ENCODE peak calls at places on chromosomes 12 and 14, in four cellular contexts. S is amniotic stem cell; H is activated T-cell treated with anti-CD3 and anti-CD28 coated beads, Interleukin-2, amount 50 U/mL, for 72 hours; J is NCI-H1105 treated with DMSO at 0.1 percent for 48 hours. K is an unnamed sample.

GRCh38 chr14:105411017-105411941 is 8.3 kb upstream of the MTA1 start:
- DNase-seq in S (no peak), H (peak), J (peak), K (peak)

GRCh38 chr12:2391740-2392341 is 339.1 kb downstream of the CACNA1C start:
- DNase-seq in S (no peak), H (no peak), J (no peak), K (no peak)

GRCh38 chr12:132986885-132987225 is 688 bp downstream of the ZNF26 start:
- DNase-seq in S (no peak), H (no peak), J (no peak), K (peak)

GRCh38 chr12:107359382-107359781 is 266.0 kb upstream of the CRY1 start:
- DNase-seq in S (no peak), H (no peak), J (no peak), K (peak)

GRCh38 chr12:62931481-62931880 is 3.5 kb downstream of the PPM1H start:
- DNase-seq in S (no peak), H (no peak), J (no peak), K (no peak)

GRCh38 chr12:53733051-53733812 is 6.0 kb upstream of the CALCOCO1 start:
- DNase-seq in S (no peak), H (no peak), J (no peak), K (peak)

GRCh38 chr14:24958271-24958670 is 91.7 kb downstream of the STXBP6 start:
- DNase-seq in S (peak), H (no peak), J (no peak), K (no peak)

GRCh38 chr12:29754235-29755189 is 29.2 kb downstream of the TMTC1 start:
- DNase-seq in S (no peak), H (no peak), J (peak), K (no peak)

GRCh38 chr14:90666571-90666970 is 149.7 kb downstream of the TTC7B start:
- DNase-seq in S (no peak), H (no peak), J (no peak), K (no peak)

GRCh38 chr14:76985540-76986260 is 42.8 kb downstream of the IRF2BPL start:
- DNase-seq in S (no peak), H (no peak), J (no peak), K (no peak)

GRCh38 chr14:63713058-63713457 is 14.8 kb downstream of the SGPP1 start:
- DNase-seq in S (no peak), H (no peak), J (no peak), K (no peak)

GRCh38 chr12:102879144-102879763 is 37.8 kb downstream of the PAH start:
- DNase-seq in S (peak), H (peak), J (peak), K (peak)

GRCh38 chr14:61203059-61203753 is 77.9 kb downstream of the TMEM30B start:
- DNase-seq in S (no peak), H (no peak), J (peak), K (no peak)

GRCh38 chr14:89304972-89305703 is 111.9 kb downstream of the FOXN3 start:
- DNase-seq in S (peak), H (peak), J (no peak), K (no peak)

GRCh38 chr12:28023156-28023887 is 50.8 kb upstream of the PTHLH start:
- DNase-seq in S (peak), H (no peak), J (no peak), K (peak)

GRCh38 chr12:57452937-57453509 is 2.1 kb upstream of the INHBE start:
- DNase-seq in S (peak), H (peak), J (peak), K (peak)

K was measured in mammary epithelial cell.